ENCODE peak calls at places on chromosomes 4 and X, in seven cellular contexts. K is endodermal cell, O is IMR-90, N is pancreas, X is tibial nerve, S is breast epithelium, P is keratinocyte. V is an unnamed sample.

GRCh38 chrX:119729408-119730201 is 28.8 kb upstream of the SOWAHD start:
- DNase-seq in P (no peak), O (peak; percentile 64), K (peak; percentile 81), X (peak; percentile 14), N (peak; percentile 33), S (peak; percentile 20), V (no peak)

GRCh38 chrX:6225307-6226052 is 3.2 kb downstream of the NLGN4X start:
- DNase-seq in K (peak; percentile 43), S (no peak), O (no peak), X (no peak), P (no peak), N (no peak), V (no peak)

GRCh38 chrX:141936080-141936479 is 32.4 kb downstream of the MAGEC1 start:
- DNase-seq in S (no peak), O (no peak), P (no peak), K (no peak), N (no peak), X (no peak), V (no peak)

GRCh38 chr4:102554482-102554881 is 53.3 kb downstream of the NFKB1 start:
- DNase-seq in K (peak; percentile 55), O (peak; percentile 92), X (no peak), P (no peak), S (no peak), N (no peak), V (no peak)

GRCh38 chr4:73573794-73574528 is 46.3 kb downstream of the RASSF6 start:
- DNase-seq in X (peak; percentile 15), O (peak; percentile 82), N (peak; percentile 81), S (peak; percentile 60), K (peak; percentile 93), P (no peak), V (no peak)

GRCh38 chrX:6856471-6856870 is 291.0 kb upstream of the STS start:
- DNase-seq in O (no peak), N (no peak), K (no peak), P (no peak), X (no peak), S (no peak), V (no peak)

GRCh38 chrX:57528670-57529255 is 63.0 kb upstream of the ZXDB start:
- DNase-seq in X (no peak), S (no peak), O (peak; percentile 1), N (no peak), K (peak; percentile 76), P (no peak), V (no peak)

GRCh38 chr4:141117935-141118334 is 15.3 kb downstream of the RNF150 start:
- DNase-seq in P (no peak), O (no peak), X (no peak), K (no peak), N (no peak), S (no peak), V (no peak)

GRCh38 chrX:149151805-149152757 is 353.0 kb downstream of the IDS start:
- DNase-seq in N (no peak), S (peak; percentile 32), K (no peak), X (no peak), O (no peak), P (no peak), V (no peak)

GRCh38 chr4:37538931-37539330 is 147.2 kb downstream of the RELL1 start:
- DNase-seq in X (no peak), N (no peak), K (peak; percentile 60), S (no peak), O (no peak), P (no peak), V (no peak)

GRCh38 chrX:68894142-68894512 is 65.3 kb downstream of the EFNB1 start:
- DNase-seq in S (no peak), X (no peak), N (no peak), K (no peak), P (no peak), O (no peak), V (no peak)

GRCh38 chr4:129950217-129950616 is 854.3 kb downstream of the C4orf33 start:
- DNase-seq in P (no peak), X (no peak), S (no peak), O (no peak), N (no peak), K (no peak), V (no peak)

GRCh38 chr4:188841523-188841922 is 702.3 kb downstream of the TRIML1 start:
- DNase-seq in O (no peak), K (no peak), P (no peak), S (no peak), X (no peak), N (no peak), V (no peak)

GRCh38 chr4:128516568-128516967 is 229.0 kb upstream of the PGRMC2 start:
- DNase-seq in S (no peak), P (no peak), K (no peak), O (peak; percentile 92), X (no peak), N (no peak), V (no peak)

GRCh38 chr4:185541251-185541671 is 6.0 kb upstream of the PDLIM3 start:
- DNase-seq in S (peak; percentile 57), N (no peak), X (no peak), K (no peak), O (no peak), P (no peak), V (no peak)

GRCh38 chrX:47384502-47384901 is 14.1 kb downstream of the ZNF157 start:
- DNase-seq in K (peak; percentile 83), N (peak; percentile 57), P (no peak), S (peak; percentile 44), O (peak; percentile 57), X (peak; percentile 17), V (no peak)

GRCh38 chrX:39809326-39809725 is 288.4 kb downstream of the BCOR start:
- DNase-seq in X (no peak), S (no peak), O (peak; percentile 82), K (peak; percentile 34), P (peak; percentile 23), N (no peak), V (no peak)

GRCh38 chr4:187744911-187745310 is 250.7 kb upstream of the ZFP42 start:
- DNase-seq in P (no peak), S (no peak), O (no peak), N (no peak), K (no peak), X (no peak), V (no peak)

GRCh38 chrX:118872102-118872566 is 48.5 kb downstream of the ZCCHC12 start:
- DNase-seq in X (no peak), S (peak; percentile 23), P (no peak), N (peak; percentile 18), O (no peak), K (no peak), V (no peak)

GRCh38 chr4:139167774-139168444 is 9.1 kb downstream of the ELF2 start:
- DNase-seq in S (no peak), P (peak; percentile 72), O (peak; percentile 68), N (no peak), X (no peak), K (no peak), V (no peak)

GRCh38 chrX:68183612-68184214 is 249.6 kb downstream of the OPHN1 start:
- DNase-seq in P (no peak), N (no peak), K (no peak), X (no peak), O (peak; percentile 51), S (no peak), V (no peak)

GRCh38 chr4:76198411-76199237 is 15.0 kb downstream of the SCARB2 start:
- DNase-seq in N (peak; percentile 77), O (peak; percentile 89), K (peak; percentile 56), P (no peak), S (peak; percentile 44), X (peak; percentile 48), V (no peak)

GRCh38 chr4:169253904-169254303 is 16.9 kb downstream of the SH3RF1 start:
- DNase-seq in K (no peak), O (peak; percentile 94), S (no peak), X (no peak), P (no peak), N (no peak), V (no peak)
- H3K4me1 ChIP-seq in K (peaks cover 27% of the 10 kb centered on the region), O (peaks cover 29% of the 10 kb centered on the region), S (peaks cover 3% of the 10 kb centered on the region), X (no peaks in the 10 kb centered on the region), P (peaks cover 57% of the 10 kb centered on the region), N (peaks cover 74% of the 10 kb centered on the region), V (peaks cover 10% of the 10 kb centered on the region)

GRCh38 chr4:179855471-179855870 is 2387.7 kb upstream of the TENM3 start:
- DNase-seq in S (no peak), O (peak; percentile 57), P (no peak), K (no peak), N (no peak), X (no peak), V (no peak)
- H3K27me3 ChIP-seq in S (no peaks in the 10 kb centered on the region), O (no peaks in the 10 kb centered on the region), P (no peaks in the 10 kb centered on the region), K (no peaks in the 10 kb centered on the region), N (no peaks in the 10 kb centered on the region), X (no peaks in the 10 kb centered on the region), V (no peaks in the 10 kb centered on the region)

GRCh38 chr4:6957994-6958393 is 48.4 kb downstream of the TBC1D14 start:
- DNase-seq in N (no peak), X (no peak), P (no peak), S (no peak), O (no peak), K (no peak), V (no peak)

GRCh38 chr4:6956087-6956433 is 46.4 kb downstream of the TBC1D14 start:
- DNase-seq in S (no peak), P (no peak), O (no peak), X (no peak), K (peak; percentile 28), N (no peak), V (no peak)

GRCh38 chr4:6955261-6955911 is 45.8 kb downstream of the TBC1D14 start:
- DNase-seq in P (no peak), X (no peak), N (no peak), S (peak; percentile 53), K (peak; percentile 56), O (no peak), V (no peak)

GRCh38 chr4:6957148-6957520 is 47.5 kb downstream of the TBC1D14 start:
- DNase-seq in S (no peak), K (no peak), O (peak; percentile 68), N (no peak), X (no peak), P (no peak), V (no peak)

GRCh38 chr4:6956434-6957147 is 47.0 kb downstream of the TBC1D14 start:
- DNase-seq in X (no peak), O (no peak), K (peak; percentile 51), S (no peak), P (no peak), N (no peak), V (no peak)
- H3K4me1 ChIP-seq in X (no peaks in the 10 kb centered on the region), O (peaks cover 15% of the 10 kb centered on the region), K (peaks cover 4% of the 10 kb centered on the region), S (no peaks in the 10 kb centered on the region), P (peaks cover 24% of the 10 kb centered on the region), N (peaks cover 10% of the 10 kb centered on the region), V (peaks cover 22% of the 10 kb centered on the region)

GRCh38 chr4:41879552-41879951 is 55.7 kb upstream of the TMEM33 start:
- DNase-seq in S (no peak), X (no peak), N (no peak), K (no peak), O (no peak), P (no peak), V (no peak)

GRCh38 chr4:41874873-41875272 is 60.4 kb upstream of the TMEM33 start:
- DNase-seq in X (no peak), K (no peak), S (no peak), P (no peak), O (no peak), N (no peak), V (no peak)

GRCh38 chr4:41878991-41879491 is 56.2 kb upstream of the TMEM33 start:
- DNase-seq in S (no peak), X (no peak), O (no peak), K (peak; percentile 72), P (no peak), N (no peak), V (no peak)

GRCh38 chr4:41878170-41878941 is 56.9 kb upstream of the TMEM33 start:
- DNase-seq in N (no peak), O (no peak), S (no peak), X (no peak), K (peak; percentile 63), P (no peak), V (no peak)

GRCh38 chr4:41877020-41877796 is 58.0 kb upstream of the TMEM33 start:
- DNase-seq in P (no peak), N (no peak), K (peak; percentile 47), O (no peak), X (no peak), S (no peak), V (no peak)
- H3K27me3 ChIP-seq in P (peaks cover 85% of the 10 kb centered on the region), N (peaks cover 43% of the 10 kb centered on the region), K (peaks cover 100% of the 10 kb centered on the region), O (peaks cover 94% of the 10 kb centered on the region), X (no peaks in the 10 kb centered on the region), S (peaks cover 86% of the 10 kb centered on the region), V (peaks cover 100% of the 10 kb centered on the region)